ENCODE peak calls at places on chromosomes 12 and 14, in ten cellular contexts. X is fibroblast of lung; C is psoas muscle; I is tibial artery; M is ovary; K is CD8-positive, alpha-beta T cell; N is colonic mucosa; B is iPS DF 6.9; E is left ventricle myocardium inferior; Z is GM23338. Q is an unnamed sample. For H3K4me1, the result is how much of the 10 kb centered on the place peaks cover.

GRCh38 chr12:95412826-95413311 is 61.1 kb upstream of the METAP2 start:
- DNase-seq in X (peak), C (no peak), I (no peak), M (no peak), K (no peak), N (no peak), B (no peak), E (no peak), Z (no peak), Q (no peak)

GRCh38 chr14:103690332-103690731 is 24.9 kb downstream of the XRCC3 start:
- DNase-seq in X (no peak), C (no peak), I (no peak), M (peak), K (no peak), N (no peak), B (no peak), E (no peak), Z (no peak), Q (peak)

GRCh38 chr12:125512541-125513298 is 447.5 kb downstream of the AACS start:
- DNase-seq in X (no peak), C (no peak), I (no peak), M (no peak), K (no peak), N (no peak), B (no peak), E (no peak), Z (no peak), Q (no peak)

GRCh38 chr12:62214847-62215246 is 45.4 kb upstream of the USP15 start:
- DNase-seq in X (no peak), C (no peak), I (no peak), M (no peak), K (no peak), N (no peak), B (no peak), E (no peak), Z (peak), Q (no peak)

GRCh38 chr12:109715310-109716091 is 1.9 kb downstream of the FAM222A start:
- DNase-seq in X (no peak), C (peak), I (no peak), M (peak), K (peak), N (peak), B (no peak), E (peak), Z (peak), Q (peak)

GRCh38 chr14:27318769-27319280 is 721.0 kb upstream of the NOVA1 start:
- DNase-seq in X (no peak), C (no peak), I (no peak), M (no peak), K (no peak), N (no peak), B (no peak), E (no peak), Z (no peak), Q (no peak)

GRCh38 chr14:55514819-55515470 is 65.1 kb upstream of the KTN1 start:
- DNase-seq in X (peak), C (no peak), I (peak), M (no peak), K (no peak), N (no peak), B (no peak), E (no peak), Z (no peak), Q (no peak)

GRCh38 chr12:57888407-57889157 is 42.1 kb upstream of the CTDSP2 start:
- DNase-seq in X (peak), C (no peak), I (no peak), M (peak), K (no peak), N (peak), B (no peak), E (peak), Z (peak), Q (peak)

GRCh38 chr14:55500219-55500701 is 59.8 kb upstream of the TBPL2 start:
- DNase-seq in X (no peak), C (no peak), I (no peak), M (no peak), K (no peak), N (peak), B (no peak), E (no peak), Z (peak), Q (no peak)

GRCh38 chr14:50658203-50658602 is 9.9 kb downstream of the SAV1 start:
- DNase-seq in X (peak), C (no peak), I (no peak), M (no peak), K (no peak), N (no peak), B (no peak), E (no peak), Z (peak), Q (no peak)
- H3K27ac ChIP-seq in X (peak), C (peak), I (peak), M (peak), K (no peak), N (no peak), B (no peak), E (peak), Z (peak), Q (no peak)

DNA sequence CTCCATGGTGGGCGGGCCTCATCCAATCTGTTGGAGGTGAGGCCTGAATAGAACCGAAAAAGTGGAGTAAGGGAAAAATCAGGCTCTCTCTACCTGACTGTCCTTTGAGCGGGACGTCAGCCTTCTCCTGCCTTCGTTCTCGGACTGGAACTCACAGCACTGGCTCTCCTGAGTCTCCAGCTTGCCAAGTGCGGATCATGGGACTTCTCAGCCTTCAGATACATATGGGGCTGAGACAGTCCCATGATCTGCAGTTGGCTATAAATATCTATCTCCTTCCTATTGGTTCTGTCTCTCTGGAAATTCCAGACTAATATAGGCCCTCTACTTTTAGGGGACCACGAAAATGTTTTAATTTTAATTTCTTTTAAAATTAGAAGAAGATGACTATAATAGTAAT is 29.7 kb upstream of the PLEK2 start:
- DNase-seq in X (no peak), C (no peak), I (no peak), M (no peak), K (no peak), N (no peak), B (no peak), E (peak), Z (no peak), Q (no peak)
- H3K4me1 ChIP-seq in X (under half), C (under half), I (under half), M (under half), K (under half), N (under half), B (under half), E (under half), Z (under half), Q (under half)

GRCh38 chr12:55963760-55964159 is 2.1 kb downstream of the PMEL start:
- DNase-seq in X (no peak), C (no peak), I (no peak), M (no peak), K (no peak), N (no peak), B (no peak), E (no peak), Z (no peak), Q (no peak)

GRCh38 chr12:55965941-55966407 is at the start of gene PMEL:
- DNase-seq in X (no peak), C (no peak), I (no peak), M (no peak), K (no peak), N (peak), B (no peak), E (no peak), Z (peak), Q (no peak)

GRCh38 chr12:55965240-55965639 is 602 bp downstream of the PMEL start:
- DNase-seq in X (no peak), C (no peak), I (no peak), M (no peak), K (no peak), N (no peak), B (no peak), E (no peak), Z (peak), Q (no peak)

GRCh38 chr12:55969356-55969755 is 2.7 kb downstream of the CDK2 start:
- DNase-seq in X (peak), C (no peak), I (no peak), M (no peak), K (no peak), N (no peak), B (no peak), E (peak), Z (no peak), Q (no peak)

GRCh38 chr12:55966408-55967281 is at the start of gene CDK2:
- DNase-seq in X (peak), C (peak), I (peak), M (peak), K (peak), N (peak), B (no peak), E (peak), Z (peak), Q (peak)
- H3K4me3 ChIP-seq in X (peak), C (peak), I (peak), M (peak), K (peak), N (peak), B (peak), E (peak), Z (peak), Q (peak)

GRCh38 chr12:52053570-52054209 is 2.4 kb downstream of the NR4A1 start:
- DNase-seq in X (peak), C (peak), I (no peak), M (peak), K (no peak), N (no peak), B (no peak), E (no peak), Z (no peak), Q (no peak)
- H3K27ac ChIP-seq in X (no peak), C (peak), I (peak), M (peak), K (no peak), N (no peak), B (no peak), E (peak), Z (no peak), Q (no peak)

GRCh38 chr14:91520138-91520537 is 10.0 kb upstream of the PPP4R3A start:
- DNase-seq in X (no peak), C (no peak), I (no peak), M (no peak), K (no peak), N (no peak), B (no peak), E (no peak), Z (no peak), Q (no peak)
- H3K4me1 ChIP-seq in X (under half), C (under half), I (under half), M (under half), K (under half), N (under half), B (under half), E (under half), Z (under half), Q (under half)

GRCh38 chr12:68620528-68620927 is 9.8 kb downstream of the RAP1B start:
- DNase-seq in X (no peak), C (no peak), I (no peak), M (no peak), K (no peak), N (no peak), B (no peak), E (no peak), Z (no peak), Q (no peak)
- H3K4me3 ChIP-seq in X (no peak), C (peak), I (no peak), M (no peak), K (peak), N (no peak), B (no peak), E (peak), Z (no peak), Q (no peak)

GRCh38 chr12:6952121-6952859 is 1.1 kb downstream of the PTPN6 start:
- DNase-seq in X (no peak), C (no peak), I (no peak), M (peak), K (no peak), N (no peak), B (no peak), E (peak), Z (no peak), Q (peak)
- H3K27ac ChIP-seq in X (no peak), C (no peak), I (no peak), M (no peak), K (peak), N (peak), B (no peak), E (peak), Z (no peak), Q (no peak)

DNA sequence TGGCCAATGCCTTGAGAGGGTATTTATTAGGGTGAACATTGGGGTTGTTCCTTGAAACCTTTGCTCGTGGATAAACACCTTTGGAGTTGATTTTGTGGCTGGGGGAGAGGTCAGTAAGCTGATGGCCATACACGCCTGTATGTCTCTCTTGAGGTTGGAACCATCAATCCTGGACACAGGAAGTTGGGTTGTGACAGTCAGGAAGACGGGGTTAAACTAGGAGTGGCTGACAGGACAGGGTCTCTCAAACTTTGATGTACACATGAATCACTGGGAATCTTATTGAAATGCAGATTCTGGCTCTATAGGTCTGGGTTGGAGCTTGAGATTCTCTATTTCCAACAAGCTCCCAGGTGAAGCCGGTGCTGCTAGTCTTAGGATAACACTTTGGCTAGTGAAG is 12.8 kb upstream of the WSCD2 start:
- DNase-seq in X (no peak), C (no peak), I (no peak), M (no peak), K (no peak), N (no peak), B (no peak), E (no peak), Z (no peak), Q (no peak)
- H3K4me1 ChIP-seq in X (under half), C (under half), I (under half), M (under half), K (under half), N (under half), B (under half), E (under half), Z (under half), Q (under half)